ENCODE peak calls at places on chromosome 1, in seven cellular contexts. O is cardiac fibroblast; P is erythroblast; U is LoVo; Q is activated T-cell treated with anti-CD3 and anti-CD28 coated beads, Interleukin-2, amount 50 U/mL, for 72 hours; B is stomach; D is PC-9. R is an unnamed sample.
A peak's percentile ranks its signal among the peaks of the same experiment; 100 is the strongest.

GRCh38 chr1:222784371-222784770 is 30.5 kb upstream of the DISP1 start:
- DNase-seq in D (no peak), B (no peak), O (no peak), P (no peak), U (no peak), Q (no peak), R (no peak)

GRCh38 chr1:117606608-117607261 is 887 bp downstream of the TENT5C start:
- DNase-seq in O (peak; percentile 43), Q (peak; percentile 62), D (peak; percentile 57), P (peak; percentile 89), B (peak; percentile 56), U (peak; percentile 15), R (peak; percentile 39)

GRCh38 chr1:85297855-85298629 is 21.6 kb upstream of the BCL10 start:
- DNase-seq in U (peak; percentile 95), O (peak; percentile 99), B (peak; percentile 59), D (peak; percentile 75), P (no peak), Q (peak; percentile 82), R (no peak)

GRCh38 chr1:214952648-214953047 is 129.9 kb upstream of the KCNK2 start:
- DNase-seq in D (no peak), B (no peak), Q (no peak), U (no peak), O (peak; percentile 11), P (no peak), R (peak; percentile 65)

GRCh38 chr1:94305704-94306103 is 68.3 kb upstream of the ARHGAP29 start:
- DNase-seq in U (no peak), D (no peak), Q (no peak), B (no peak), O (peak; percentile 77), P (no peak), R (no peak)

GRCh38 chr1:206784471-206784903 is 12.2 kb upstream of the IL10 start:
- DNase-seq in P (no peak), Q (peak; percentile 90), U (no peak), D (no peak), B (peak; percentile 41), O (no peak), R (no peak)

GRCh38 chr1:244918422-244919319 is 54.3 kb upstream of the HNRNPU start:
- DNase-seq in O (peak; percentile 17), U (peak; percentile 31), B (peak; percentile 26), Q (peak; percentile 58), D (peak; percentile 15), P (peak; percentile 55), R (no peak)

GRCh38 chr1:227734546-227734857 is 600 bp downstream of the JMJD4 start:
- DNase-seq in Q (peak; percentile 12), P (peak; percentile 60), U (no peak), D (peak; percentile 9), B (no peak), O (no peak), R (no peak)

GRCh38 chr1:79848316-79848715 is 841.8 kb upstream of the ADGRL4 start:
- DNase-seq in O (no peak), U (no peak), B (no peak), Q (no peak), D (no peak), P (no peak), R (no peak)

GRCh38 chr1:94081566-94082344 is 39.2 kb downstream of the ABCA4 start:
- DNase-seq in P (no peak), O (peak; percentile 86), D (no peak), Q (no peak), U (peak; percentile 50), B (no peak), R (no peak)

R was measured in H9.